ENCODE peak calls at places on chromosomes 1 and 21, in ten cellular contexts. A is uterus, Y is OCI-LY7, R is breast epithelium, S is upper lobe of right lung, Q is heart right ventricle, Z is prostate gland, F is suprapubic skin, H is fibroblast of lung, B is cardiac muscle cell. K is an unnamed sample.
A peak's percentile ranks its signal among the peaks of the same experiment; 100 is the strongest.

GRCh38 chr1:210627740-210628139 is 299.0 kb downstream of the HHAT start:
- DNase-seq in A (no peak), Y (no peak), R (no peak), S (no peak), Q (no peak), Z (no peak), F (no peak), H (peak; percentile 8), B (no peak), K (no peak)

GRCh38 chr21:42574234-42575027 is 60.8 kb downstream of the SLC37A1 start:
- DNase-seq in A (peak; percentile 1), Y (no peak), R (no peak), S (peak; percentile 62), Q (no peak), Z (no peak), F (peak; percentile 36), H (peak; percentile 13), B (peak; percentile 44), K (no peak)

GRCh38 chr1:18807334-18808063 is 52.0 kb downstream of the TAS1R2 start:
- DNase-seq in A (no peak), Y (no peak), R (no peak), S (no peak), Q (no peak), Z (no peak), F (no peak), H (no peak), B (no peak), K (no peak)

GRCh38 chr21:34200288-34200905 is 127.0 kb downstream of the MRPS6 start:
- DNase-seq in A (no peak), Y (no peak), R (no peak), S (no peak), Q (no peak), Z (no peak), F (no peak), H (no peak), B (peak; percentile 82), K (no peak)

GRCh38 chr1:241413386-241413785 is 56.4 kb upstream of the RGS7 start:
- DNase-seq in A (no peak), Y (no peak), R (no peak), S (no peak), Q (no peak), Z (no peak), F (no peak), H (peak; percentile 68), B (peak; percentile 19), K (no peak)

GRCh38 chr1:68270993-68271392 is 38.7 kb upstream of the WLS start:
- DNase-seq in A (no peak), Y (no peak), R (no peak), S (no peak), Q (no peak), Z (no peak), F (no peak), H (no peak), B (no peak), K (no peak)

GRCh38 chr1:23210351-23210785 is 6.9 kb downstream of the HTR1D start:
- DNase-seq in A (no peak), Y (peak; percentile 52), R (no peak), S (no peak), Q (no peak), Z (no peak), F (no peak), H (no peak), B (no peak), K (no peak)

GRCh38 chr21:37868896-37869295 is 47.4 kb downstream of the KCNJ6 start:
- DNase-seq in A (no peak), Y (no peak), R (no peak), S (no peak), Q (no peak), Z (no peak), F (no peak), H (peak; percentile 48), B (no peak), K (no peak)

GRCh38 chr1:172547071-172547470 is 14.1 kb downstream of the SUCO start:
- DNase-seq in A (no peak), Y (no peak), R (no peak), S (no peak), Q (no peak), Z (no peak), F (no peak), H (peak; percentile 33), B (no peak), K (no peak)

GRCh38 chr1:99573431-99574217 is 72.3 kb upstream of the PALMD start:
- DNase-seq in A (no peak), Y (no peak), R (no peak), S (no peak), Q (no peak), Z (no peak), F (no peak), H (peak; percentile 33), B (no peak), K (no peak)

GRCh38 chr1:34842952-34843371 is 16.6 kb downstream of the SMIM12 start:
- DNase-seq in A (no peak), Y (no peak), R (no peak), S (no peak), Q (no peak), Z (no peak), F (no peak), H (no peak), B (no peak), K (peak; percentile 35)

GRCh38 chr1:153612111-153612754 is 704 bp downstream of the S100A16 start:
- DNase-seq in A (peak; percentile 36), Y (no peak), R (peak; percentile 62), S (no peak), Q (no peak), Z (peak; percentile 69), F (peak; percentile 75), H (no peak), B (no peak), K (no peak)

GRCh38 chr21:43208561-43209332 is 39.9 kb downstream of the CRYAA start:
- DNase-seq in A (peak; percentile 5), Y (no peak), R (peak; percentile 14), S (peak; percentile 49), Q (no peak), Z (peak; percentile 3), F (peak; percentile 38), H (no peak), B (no peak), K (peak; percentile 55)

GRCh38 chr1:209132736-209133467 is 450.6 kb upstream of the CAMK1G start:
- DNase-seq in A (no peak), Y (no peak), R (no peak), S (no peak), Q (no peak), Z (no peak), F (no peak), H (no peak), B (no peak), K (no peak)

GRCh38 chr1:21623411-21623961 is 45.7 kb downstream of the RAP1GAP start:
- DNase-seq in A (no peak), Y (no peak), R (peak; percentile 47), S (peak; percentile 94), Q (no peak), Z (peak; percentile 77), F (no peak), H (no peak), B (no peak), K (no peak)

GRCh38 chr1:9455487-9456237 is 83.6 kb upstream of the SLC25A33 start:
- DNase-seq in A (peak; percentile 79), Y (peak; percentile 81), R (no peak), S (peak; percentile 83), Q (peak; percentile 78), Z (peak; percentile 53), F (peak; percentile 73), H (peak; percentile 54), B (peak; percentile 76), K (no peak)
- H3K4me3 ChIP-seq in A (no peak overlapping the region), Y (no peak overlapping the region), R (no peak overlapping the region), S (no peak overlapping the region), Q (no peak overlapping the region), Z (no peak overlapping the region), F (no peak overlapping the region), H (no peak overlapping the region), B (no peak overlapping the region), K (no peak overlapping the region)

GRCh38 chr1:229003233-229004031 is 267.5 kb upstream of the RAB4A start:
- DNase-seq in A (no peak), Y (no peak), R (peak; percentile 44), S (no peak), Q (no peak), Z (no peak), F (no peak), H (no peak), B (peak; percentile 29), K (no peak)
- H3K27ac ChIP-seq in A (no peak overlapping the region), Y (no peak overlapping the region), R (peak overlapping the region; percentile 25), S (no peak overlapping the region), Q (no peak overlapping the region), Z (no peak overlapping the region), F (no peak overlapping the region), H (no peak overlapping the region), B (no peak overlapping the region), K (peak overlapping the region; percentile 24)

GRCh38 chr1:147494998-147495580 is 46.2 kb upstream of the BCL9 start:
- DNase-seq in A (peak; percentile 77), Y (peak; percentile 85), R (peak; percentile 45), S (peak; percentile 68), Q (peak; percentile 51), Z (peak; percentile 67), F (peak; percentile 76), H (peak; percentile 70), B (peak; percentile 88), K (peak; percentile 75)
- TF ChIP-seq CTCF in A (peak; percentile 97), Y (peak; percentile 98), R (peak; percentile 88), S (peak; percentile 94), Q (peak; percentile 91), Z (peak; percentile 86), F (peak; percentile 81), H (peak; percentile 98), B (peak; percentile 97), K (peak; percentile 79)

DNA sequence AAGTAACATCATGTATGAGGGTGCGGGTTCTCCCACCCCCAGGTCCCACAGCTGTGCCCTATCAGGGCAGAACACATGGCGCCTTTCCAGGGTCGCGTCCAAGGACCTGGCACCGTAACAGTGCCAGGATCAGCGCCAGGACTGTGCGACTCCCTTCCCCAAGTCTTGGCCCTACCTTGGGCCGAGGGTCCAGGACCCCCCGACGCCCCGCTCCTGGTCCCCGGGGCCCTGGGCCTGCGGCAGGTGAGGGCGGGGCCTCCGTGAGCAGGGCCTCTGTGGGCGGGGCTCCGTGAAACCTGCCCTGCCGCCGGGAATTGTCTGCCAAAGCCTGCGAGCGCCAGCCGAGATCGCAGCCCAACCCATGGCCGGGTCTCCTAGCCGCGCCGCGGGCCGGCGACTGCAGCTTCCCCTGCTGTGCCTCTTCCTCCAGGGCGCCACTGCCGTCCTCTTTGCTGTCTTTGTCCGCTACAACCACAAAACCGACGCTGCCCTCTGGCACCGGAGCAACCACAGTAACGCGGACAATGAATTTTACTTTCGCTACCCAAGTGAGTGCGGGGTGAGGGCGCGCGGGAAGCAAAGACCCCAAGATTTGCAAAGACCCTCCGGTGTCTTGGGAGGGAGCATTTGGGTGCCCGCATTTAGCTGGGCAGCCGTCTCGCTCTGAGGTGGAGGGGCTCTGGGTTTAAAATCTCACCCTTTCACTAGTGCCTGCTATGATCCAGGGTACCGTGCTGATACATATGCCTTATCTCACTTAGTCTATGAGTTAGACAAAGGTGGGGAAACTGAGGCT is at the start of gene RHBG:
- DNase-seq in A (no peak), Y (no peak), R (peak; percentile 29), S (peak; percentile 87), Q (peak; percentile 45), Z (peak; percentile 57), F (no peak), H (peak; percentile 25), B (peak; percentile 42), K (no peak)
- H3K4me3 ChIP-seq in A (peak within 1 kb of the TSS; percentile 30), Y (no peak within 1 kb of the TSS), R (peak within 1 kb of the TSS; percentile 64), S (peak within 1 kb of the TSS; percentile 54), Q (peak within 1 kb of the TSS; percentile 35), Z (peak within 1 kb of the TSS; percentile 27), F (peak within 1 kb of the TSS; percentile 51), H (no peak within 1 kb of the TSS), B (peak within 1 kb of the TSS; percentile 11), K (peak within 1 kb of the TSS; percentile 63)